ENCODE peak calls at places on chromosomes 12 and 14, in ten cellular contexts. M is PC-3, L is A549, R is neural progenitor cell, J is H1, I is PC-9, W is astrocyte, O is IMR-90, A is endothelial cell of umbilical vein, Z is OCI-LY7. P is an unnamed sample.

GRCh38 chr12:98544741-98545140 is 29.4 kb downstream of the TMPO start:
- DNase-seq in M (no peak), L (no peak), R (no peak), J (no peak), I (no peak), W (peak; percentile 10), O (peak; percentile 8), A (no peak), Z (no peak), P (no peak)

GRCh38 chr12:113231275-113232231 is 10.3 kb downstream of the TPCN1 start:
- DNase-seq in M (no peak), L (peak; percentile 36), R (no peak), J (no peak), I (peak; percentile 43), W (peak; percentile 95), O (peak; percentile 46), A (peak; percentile 72), Z (no peak), P (peak; percentile 76)

GRCh38 chr14:29709490-29709889 is 218.2 kb downstream of the PRKD1 start:
- DNase-seq in M (no peak), L (no peak), R (no peak), J (no peak), I (no peak), W (no peak), O (peak; percentile 46), A (no peak), Z (no peak), P (no peak)

GRCh38 chr14:76887196-76887595 is 61.0 kb downstream of the LRRC74A start:
- DNase-seq in M (no peak), L (no peak), R (no peak), J (no peak), I (no peak), W (no peak), O (peak; percentile 22), A (no peak), Z (no peak), P (no peak)

GRCh38 chr14:54724772-54725325 is 157.9 kb downstream of the SAMD4A start:
- DNase-seq in M (no peak), L (no peak), R (no peak), J (no peak), I (no peak), W (no peak), O (no peak), A (no peak), Z (no peak), P (no peak)

GRCh38 chr14:97233319-97233980 is 436.3 kb downstream of the VRK1 start:
- DNase-seq in M (peak; percentile 4), L (no peak), R (no peak), J (no peak), I (no peak), W (no peak), O (no peak), A (no peak), Z (no peak), P (no peak)

GRCh38 chr14:65038966-65039365 is 52.3 kb downstream of the FNTB start:
- DNase-seq in M (no peak), L (no peak), R (peak; percentile 11), J (no peak), I (no peak), W (no peak), O (no peak), A (no peak), Z (no peak), P (no peak)

GRCh38 chr14:72608391-72609204 is 285.3 kb downstream of the DPF3 start:
- DNase-seq in M (peak; percentile 95), L (peak; percentile 66), R (no peak), J (peak; percentile 11), I (no peak), W (peak; percentile 97), O (peak; percentile 97), A (peak; percentile 64), Z (no peak), P (peak; percentile 49)

GRCh38 chr12:101772019-101772774 is 32.9 kb upstream of the SYCP3 start:
- DNase-seq in M (no peak), L (no peak), R (no peak), J (no peak), I (no peak), W (no peak), O (no peak), A (no peak), Z (peak; percentile 90), P (no peak)

GRCh38 chr14:77158175-77158908 is 16.8 kb upstream of the ZDHHC22 start:
- DNase-seq in M (peak; percentile 76), L (peak; percentile 52), R (peak; percentile 87), J (peak; percentile 63), I (peak; percentile 69), W (peak; percentile 66), O (peak; percentile 71), A (peak; percentile 20), Z (no peak), P (peak; percentile 65)

GRCh38 chr14:23639048-23639890 is 3.1 kb downstream of the DHRS2 start:
- DNase-seq in M (no peak), L (no peak), R (no peak), J (no peak), I (no peak), W (no peak), O (no peak), A (no peak), Z (no peak), P (no peak)

GRCh38 chr12:49662998-49663843 is 39.9 kb downstream of the PRPF40B start:
- DNase-seq in M (peak; percentile 44), L (no peak), R (no peak), J (no peak), I (no peak), W (peak; percentile 66), O (peak; percentile 86), A (peak; percentile 95), Z (peak; percentile 94), P (peak; percentile 61)

GRCh38 chr12:37543131-37543965 is 773.2 kb upstream of the ALG10B start:
- DNase-seq in M (no peak), L (no peak), R (no peak), J (no peak), I (no peak), W (no peak), O (no peak), A (no peak), Z (no peak), P (no peak)

GRCh38 chr12:54215990-54216579 is 27.3 kb upstream of the SMUG1 start:
- DNase-seq in M (no peak), L (peak; percentile 44), R (no peak), J (peak; percentile 58), I (no peak), W (no peak), O (no peak), A (no peak), Z (peak; percentile 87), P (peak; percentile 39)

GRCh38 chr14:90778468-90779255 is 37.6 kb downstream of the TTC7B start:
- DNase-seq in M (no peak), L (no peak), R (no peak), J (no peak), I (no peak), W (no peak), O (no peak), A (no peak), Z (no peak), P (no peak)

GRCh38 chr14:104968541-104969401 is 9.4 kb downstream of the AHNAK2 start:
- DNase-seq in M (peak; percentile 53), L (peak; percentile 79), R (peak; percentile 37), J (no peak), I (peak; percentile 69), W (peak; percentile 12), O (no peak), A (peak; percentile 71), Z (peak; percentile 71), P (peak; percentile 67)
- H3K4me2 ChIP-seq in M (peak overlapping the region; percentile 87), L (peak overlapping the region; percentile 97), R (no peak overlapping the region), J (peak overlapping the region; percentile 98), I (peak overlapping the region; percentile 49), W (peak overlapping the region; percentile 87), O (peak overlapping the region; percentile 40), A (peak overlapping the region; percentile 66), Z (peak overlapping the region; percentile 68), P (peak overlapping the region; percentile 74)

DNA sequence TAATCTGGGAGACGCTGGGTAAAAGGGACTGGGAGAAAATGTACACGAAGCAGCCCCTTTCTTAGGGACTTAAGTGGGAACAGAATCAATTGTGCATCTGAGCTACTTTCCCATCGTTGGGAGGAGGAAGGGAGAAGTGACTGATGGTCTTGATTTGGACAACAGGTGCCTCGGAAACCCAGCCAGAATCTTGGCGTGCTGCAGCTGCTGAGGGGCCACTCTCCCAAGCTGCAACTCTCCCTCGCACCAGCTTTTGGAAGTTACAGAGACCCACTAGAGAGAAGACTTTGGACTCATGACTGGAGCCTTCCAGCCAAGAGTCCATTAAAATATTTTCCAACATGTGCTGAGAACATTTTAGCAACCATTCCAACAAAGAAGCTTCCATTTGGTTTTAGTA is 52.4 kb downstream of the GNS start:
- DNase-seq in M (no peak), L (no peak), R (no peak), J (no peak), I (no peak), W (no peak), O (no peak), A (no peak), Z (no peak), P (no peak)
- TF ChIP-seq CTCF in M (no peak), L (no peak), R (no peak), J (no peak), I (no peak), W (no peak), O (no peak), A (no peak), Z (no peak), P (no peak)

DNA sequence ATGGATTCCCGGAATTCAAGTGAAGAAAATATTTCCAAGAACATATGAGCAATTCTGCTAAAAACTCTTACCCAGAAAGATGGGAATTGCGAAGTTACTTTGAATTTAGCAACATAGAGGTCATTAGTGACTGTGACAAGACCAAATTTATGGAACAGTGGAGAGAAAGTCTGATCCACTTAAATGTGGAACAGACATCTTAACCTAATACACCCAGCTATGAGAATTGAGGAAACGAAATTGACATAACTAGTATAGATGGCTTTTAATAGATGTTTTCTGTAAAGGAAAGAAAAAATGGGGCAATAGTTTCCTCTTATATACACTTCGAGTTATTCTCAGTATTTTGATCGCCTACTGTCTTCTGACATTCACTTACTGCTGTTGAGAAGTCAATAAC is 4.6 kb downstream of the OVCH1 start:
- DNase-seq in M (no peak), L (no peak), R (no peak), J (no peak), I (no peak), W (no peak), O (no peak), A (no peak), Z (no peak), P (no peak)
- H3K4me2 ChIP-seq in M (no peak overlapping the region), L (no peak overlapping the region), R (no peak overlapping the region), J (no peak overlapping the region), I (no peak overlapping the region), W (no peak overlapping the region), O (no peak overlapping the region), A (no peak overlapping the region), Z (no peak overlapping the region), P (no peak overlapping the region)

DNA sequence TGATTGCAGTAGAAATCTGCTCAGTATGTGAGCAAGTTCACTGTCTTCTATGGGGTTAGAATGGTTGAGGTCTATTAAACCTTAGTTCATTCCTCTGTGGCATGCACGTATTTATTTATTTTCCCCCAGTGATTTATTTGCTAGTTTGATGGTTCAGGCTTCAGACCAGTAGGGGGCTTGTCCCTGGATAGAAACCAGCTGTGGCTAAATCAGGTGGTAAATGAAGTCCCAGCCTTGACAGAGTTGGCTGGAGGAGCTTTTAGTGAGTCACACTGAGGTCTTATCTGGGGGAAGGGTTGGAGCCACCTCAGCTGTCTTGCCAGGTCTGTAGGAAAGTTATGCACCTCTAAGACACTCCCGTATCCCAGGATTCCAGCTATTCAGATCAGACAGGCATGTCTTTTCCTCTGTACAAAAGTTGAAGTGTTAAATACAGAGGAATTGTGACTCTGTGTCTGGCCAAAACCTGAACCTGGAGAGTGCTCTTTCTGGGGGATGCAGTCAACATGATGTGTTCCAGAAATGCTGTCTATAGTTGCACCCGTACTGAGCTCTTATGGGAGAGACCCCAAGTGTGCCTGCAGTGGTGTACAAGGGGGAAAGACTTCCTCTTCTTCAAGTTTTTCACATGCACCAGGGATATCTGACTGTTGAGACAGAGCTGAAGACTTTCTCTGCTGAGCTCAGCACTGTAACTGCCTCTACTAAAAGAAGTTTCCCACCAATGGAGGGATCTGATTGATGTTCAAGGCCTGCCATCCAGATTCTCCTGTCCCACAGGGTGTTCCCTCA is 1322.1 kb downstream of the TMEM121 start:
- DNase-seq in M (peak; percentile 86), L (peak; percentile 69), R (no peak), J (no peak), I (peak; percentile 46), W (no peak), O (no peak), A (no peak), Z (peak; percentile 90), P (no peak)
- TF ChIP-seq CTCF in M (peak; percentile 55), L (peak; percentile 31), R (no peak), J (no peak), I (no peak), W (no peak), O (no peak), A (no peak), Z (peak; percentile 83), P (no peak)